ENCODE peak calls at places on chromosomes 5 and 9, in seven cellular contexts. Y is HCT116, T is SK-N-SH, U is GM12878, D is K562, C is HepG2, Z is H1. G is an unnamed sample.

GRCh38 chr9:69805962-69806633 is 14.5 kb upstream of the CFAP95 start:
- DNase-seq in D (no peak), T (no peak), Y (no peak), U (no peak), C (no peak), Z (no peak), G (no peak)

GRCh38 chr5:73642296-73642695 is 16.3 kb downstream of the ARHGEF28 start:
- DNase-seq in U (no peak), T (no peak), Y (no peak), C (peak), D (no peak), Z (no peak), G (no peak)

GRCh38 chr5:137752873-137753226 is 1.3 kb downstream of the HNRNPA0 start:
- DNase-seq in D (peak), C (peak), Z (no peak), Y (no peak), T (no peak), U (no peak), G (no peak)

GRCh38 chr5:168883253-168883880 is 304.2 kb upstream of the PANK3 start:
- DNase-seq in U (no peak), Z (no peak), D (no peak), C (no peak), Y (no peak), T (peak), G (no peak)

GRCh38 chr5:6603643-6604042 is 29.2 kb downstream of the NSUN2 start:
- DNase-seq in C (no peak), Z (no peak), Y (no peak), U (no peak), T (no peak), D (no peak), G (no peak)

GRCh38 chr9:96554801-96555566 is 64.7 kb downstream of the CDC14B start:
- DNase-seq in T (no peak), Y (no peak), D (no peak), Z (no peak), C (no peak), U (no peak), G (no peak)

GRCh38 chr9:131403493-131403773 is 9.5 kb downstream of the PRRC2B start:
- DNase-seq in D (no peak), C (no peak), Z (no peak), Y (no peak), T (no peak), U (no peak), G (no peak)

GRCh38 chr9:93357649-93358048 is 93.8 kb upstream of the FAM120A start:
- DNase-seq in D (no peak), Y (no peak), U (peak), C (no peak), Z (no peak), T (no peak), G (no peak)

GRCh38 chr5:56557198-56557597 is 258.2 kb upstream of the MAP3K1 start:
- DNase-seq in Y (no peak), C (no peak), Z (no peak), T (no peak), U (no peak), D (no peak), G (no peak)

GRCh38 chr5:58505502-58505901 is 14.3 kb downstream of the GAPT start:
- DNase-seq in T (no peak), D (no peak), U (no peak), Y (no peak), Z (no peak), C (no peak), G (no peak)

GRCh38 chr5:140570488-140570887 is 5.9 kb downstream of the SLC35A4 start:
- DNase-seq in Y (no peak), T (no peak), Z (no peak), U (no peak), C (no peak), D (no peak), G (no peak)

GRCh38 chr5:56852228-56853000 is 37.1 kb downstream of the MAP3K1 start:
- DNase-seq in U (no peak), Z (no peak), T (no peak), Y (no peak), D (no peak), C (no peak), G (no peak)

GRCh38 chr5:32942225-32942989 is 231.3 kb downstream of the NPR3 start:
- DNase-seq in Z (no peak), D (peak), Y (peak), C (peak), T (peak), U (no peak), G (no peak)

GRCh38 chr5:134738963-134739661 is 764 bp downstream of the CAMLG start:
- DNase-seq in U (no peak), T (peak), C (peak), Y (peak), D (peak), Z (no peak), G (peak)

GRCh38 chr5:125277494-125278154 is 531.2 kb upstream of the ZNF608 start:
- DNase-seq in T (no peak), Z (no peak), Y (peak), U (no peak), D (no peak), C (peak), G (peak)

GRCh38 chr9:5630038-5630507 is 1.2 kb downstream of the RIC1 start:
- DNase-seq in U (no peak), D (no peak), T (peak), Z (no peak), Y (no peak), C (peak), G (peak)

GRCh38 chr5:71955718-71956117 is 151.6 kb upstream of the MAP1B start:
- DNase-seq in D (peak), Y (no peak), Z (no peak), C (no peak), U (no peak), T (no peak), G (no peak)

GRCh38 chr5:7970816-7971215 is 101.9 kb downstream of the MTRR start:
- DNase-seq in Z (no peak), Y (no peak), C (no peak), U (peak), D (no peak), T (no peak), G (no peak)

GRCh38 chr5:16392718-16393117 is 72.9 kb downstream of the ZNF622 start:
- DNase-seq in C (no peak), D (no peak), U (no peak), Z (peak), Y (no peak), T (peak), G (no peak)

GRCh38 chr9:18422296-18423036 is 51.5 kb upstream of the ADAMTSL1 start:
- DNase-seq in T (no peak), Y (no peak), D (no peak), Z (no peak), C (no peak), U (no peak), G (no peak)

GRCh38 chr9:22170990-22171663 is 162.0 kb upstream of the CDKN2B start:
- DNase-seq in C (no peak), Y (no peak), T (no peak), U (peak), D (no peak), Z (no peak), G (no peak)

DNA sequence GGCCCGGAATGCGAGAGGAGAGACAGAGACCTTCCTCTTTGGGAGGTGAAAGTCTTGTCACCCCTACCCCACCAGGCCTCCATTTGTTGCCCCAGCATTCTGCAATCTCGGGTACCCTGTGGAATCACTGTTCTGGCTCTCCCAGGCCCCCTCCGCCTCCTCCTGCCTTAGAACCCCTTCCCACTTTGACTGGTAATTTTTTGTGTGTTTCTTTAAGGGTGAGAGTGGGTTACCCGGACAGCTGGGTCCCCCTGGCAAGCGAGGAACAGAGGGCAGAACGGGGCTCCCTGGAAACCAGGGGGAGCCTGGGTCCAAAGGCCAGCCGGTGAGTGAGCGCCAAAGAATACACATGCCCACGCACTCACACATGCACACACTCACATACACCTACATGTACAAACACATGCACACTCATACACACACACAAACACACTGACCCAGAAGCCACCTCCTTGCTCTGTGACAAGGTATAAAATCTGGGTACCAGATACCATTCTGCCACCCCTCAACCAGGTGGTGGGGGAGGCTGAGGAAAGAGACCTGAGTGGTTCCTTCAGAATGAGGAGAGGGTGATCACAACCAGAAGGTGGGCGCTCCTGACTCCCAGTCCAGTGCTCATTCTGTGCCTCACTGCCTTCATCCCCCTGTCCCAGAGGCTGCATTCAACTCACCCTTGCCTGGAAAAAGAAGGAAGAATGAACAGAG is 30.9 kb upstream of the ORM1 start:
- DNase-seq in T (no peak), D (no peak), U (no peak), C (no peak), Y (no peak), Z (no peak), G (no peak)
- TF ChIP-seq JUND in T (no peak), D (no peak), U (no peak), C (no peak), Y (no peak), Z (no peak), G (no peak)

GRCh38 chr9:108953983-108954574 is 19.9 kb downstream of the ABITRAM start:
- DNase-seq in C (peak), U (no peak), Y (peak), D (no peak), T (peak), Z (no peak), G (peak)
- TF ChIP-seq JUND in C (no peak), U (no peak), Y (no peak), D (no peak), T (no peak), Z (no peak), G (no peak)

GRCh38 chr5:4640793-4641192 is 499.3 kb upstream of the ADAMTS16 start:
- DNase-seq in C (no peak), Z (peak), U (no peak), D (no peak), Y (no peak), T (no peak), G (no peak)
- TF ChIP-seq JUND in C (no peak), Z (no peak), U (no peak), D (no peak), Y (no peak), T (no peak), G (no peak)

GRCh38 chr5:145840458-145841132 is 5.5 kb upstream of the PRELID2 start:
- DNase-seq in Y (no peak), D (no peak), C (no peak), Z (no peak), T (no peak), U (no peak), G (no peak)
- TF ChIP-seq JUND in Y (no peak), D (no peak), C (no peak), Z (no peak), T (no peak), U (no peak), G (no peak)

GRCh38 chr5:150485770-150486401 is 22.0 kb upstream of the NDST1 start:
- DNase-seq in Y (no peak), T (peak), D (peak), Z (no peak), C (no peak), U (no peak), G (peak)

GRCh38 chr5:150481972-150482406 is 25.9 kb upstream of the NDST1 start:
- DNase-seq in T (no peak), Y (no peak), C (no peak), U (no peak), D (peak), Z (no peak), G (no peak)

GRCh38 chr5:150479416-150479815 is 28.5 kb upstream of the NDST1 start:
- DNase-seq in T (no peak), U (no peak), C (no peak), D (no peak), Z (no peak), Y (no peak), G (no peak)

GRCh38 chr5:150484964-150485769 is 22.8 kb upstream of the NDST1 start:
- DNase-seq in U (no peak), Z (no peak), Y (no peak), T (no peak), C (peak), D (no peak), G (no peak)

GRCh38 chr5:150481708-150481965 is 26.3 kb upstream of the NDST1 start:
- DNase-seq in D (peak), T (no peak), Y (no peak), Z (no peak), C (no peak), U (no peak), G (no peak)
- TF ChIP-seq JUND in D (no peak), T (no peak), Y (no peak), Z (no peak), C (no peak), U (no peak), G (no peak)